ENCODE peak calls at places on chromosomes 3 and 15, in four cellular contexts. One of them, this sample, is unnamed.

GRCh38 chr3:71857926-71858325 is 73.0 kb upstream of the PROK2 start:
- DNase-seq in CD8-positive, alpha-beta memory T cell: no peak
- DNase-seq in right cardiac atrium: no peak
- DNase-seq in uterus: no peak
- DNase-seq in this sample: no peak

GRCh38 chr15:33963831-33964664 is 4.2 kb upstream of the CHRM5 start:
- DNase-seq in right cardiac atrium: no peak
- DNase-seq in uterus: no peak
- DNase-seq in CD8-positive, alpha-beta memory T cell: no peak
- DNase-seq in this sample: no peak

GRCh38 chr15:75091814-75092213 is 68.4 kb downstream of the PPCDC start:
- DNase-seq in uterus: no peak
- DNase-seq in CD8-positive, alpha-beta memory T cell: no peak
- DNase-seq in right cardiac atrium: no peak
- DNase-seq in this sample: no peak

GRCh38 chr3:190516416-190516815 is 2.5 kb downstream of the IL1RAP start:
- DNase-seq in CD8-positive, alpha-beta memory T cell: no peak
- DNase-seq in uterus: no peak
- DNase-seq in right cardiac atrium: no peak
- DNase-seq in this sample: no peak

GRCh38 chr3:167605871-167606270 is 47.9 kb downstream of the WDR49 start:
- DNase-seq in right cardiac atrium: no peak
- DNase-seq in uterus: no peak
- DNase-seq in CD8-positive, alpha-beta memory T cell: no peak
- DNase-seq in this sample: no peak

GRCh38 chr15:65828566-65828965 is 36.5 kb upstream of the DENND4A start:
- DNase-seq in CD8-positive, alpha-beta memory T cell: peak
- DNase-seq in right cardiac atrium: no peak
- DNase-seq in uterus: no peak
- DNase-seq in this sample: no peak

GRCh38 chr15:41568350-41569017 is 9.5 kb downstream of the TYRO3 start:
- DNase-seq in uterus: no peak
- DNase-seq in right cardiac atrium: peak
- DNase-seq in CD8-positive, alpha-beta memory T cell: no peak
- DNase-seq in this sample: no peak

GRCh38 chr3:142976621-142977398 is 13.3 kb upstream of the PAQR9 start:
- DNase-seq in right cardiac atrium: peak
- DNase-seq in CD8-positive, alpha-beta memory T cell: no peak
- DNase-seq in uterus: peak
- DNase-seq in this sample: peak

GRCh38 chr15:82106671-82107070 is 60.9 kb upstream of the MEX3B start:
- DNase-seq in CD8-positive, alpha-beta memory T cell: no peak
- DNase-seq in uterus: no peak
- DNase-seq in right cardiac atrium: no peak
- DNase-seq in this sample: no peak

GRCh38 chr3:136247436-136247835 is 2.7 kb upstream of the PCCB start:
- DNase-seq in right cardiac atrium: no peak
- DNase-seq in CD8-positive, alpha-beta memory T cell: no peak
- DNase-seq in uterus: no peak
- DNase-seq in this sample: no peak

GRCh38 chr3:136245691-136246090 is 4.4 kb upstream of the PCCB start:
- DNase-seq in uterus: no peak
- DNase-seq in CD8-positive, alpha-beta memory T cell: no peak
- DNase-seq in right cardiac atrium: no peak
- DNase-seq in this sample: no peak

GRCh38 chr3:136249091-136249490 is 1.0 kb upstream of the PCCB start:
- DNase-seq in right cardiac atrium: no peak
- DNase-seq in uterus: no peak
- DNase-seq in CD8-positive, alpha-beta memory T cell: no peak
- DNase-seq in this sample: no peak

GRCh38 chr3:136249593-136250225 is 431 bp upstream of the PCCB start:
- DNase-seq in uterus: no peak
- DNase-seq in CD8-positive, alpha-beta memory T cell: no peak
- DNase-seq in right cardiac atrium: no peak
- DNase-seq in this sample: no peak

DNA sequence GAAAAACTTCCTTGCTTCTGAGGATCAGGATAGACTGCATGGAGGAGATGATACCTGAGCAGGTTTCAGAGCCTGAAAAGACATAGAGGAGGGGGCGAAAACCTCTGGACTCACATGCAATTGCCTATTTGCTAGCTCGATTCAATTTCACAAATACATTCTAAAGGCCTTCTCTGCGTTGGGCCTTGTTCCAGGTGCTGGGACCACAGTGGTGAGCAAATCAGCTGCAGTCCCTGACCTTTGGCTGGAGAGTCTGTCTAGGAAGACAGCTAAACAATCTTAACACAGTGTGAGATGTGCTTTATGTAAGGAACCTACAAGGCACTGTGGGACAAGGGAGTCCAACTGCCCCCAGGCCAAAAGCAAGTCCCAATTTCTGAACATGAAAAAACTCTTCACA is 2.3 kb upstream of the PCCB start:
- DNase-seq in uterus: no peak
- DNase-seq in CD8-positive, alpha-beta memory T cell: no peak
- DNase-seq in right cardiac atrium: no peak
- DNase-seq in this sample: no peak
- H3K4me3 ChIP-seq in uterus: no peak
- H3K4me3 ChIP-seq in CD8-positive, alpha-beta memory T cell: no peak
- H3K4me3 ChIP-seq in right cardiac atrium: no peak
- H3K4me3 ChIP-seq in this sample: no peak

GRCh38 chr15:67510597-67511225 is 10.2 kb upstream of the C15orf61 start:
- DNase-seq in right cardiac atrium: no peak
- DNase-seq in CD8-positive, alpha-beta memory T cell: no peak
- DNase-seq in uterus: no peak
- DNase-seq in this sample: no peak

GRCh38 chr15:67512933-67513714 is 7.8 kb upstream of the C15orf61 start:
- DNase-seq in uterus: no peak
- DNase-seq in right cardiac atrium: no peak
- DNase-seq in CD8-positive, alpha-beta memory T cell: no peak
- DNase-seq in this sample: no peak

GRCh38 chr15:67509918-67510317 is 11.0 kb upstream of the C15orf61 start:
- DNase-seq in uterus: no peak
- DNase-seq in CD8-positive, alpha-beta memory T cell: no peak
- DNase-seq in right cardiac atrium: no peak
- DNase-seq in this sample: no peak

GRCh38 chr15:67511606-67512005 is 9.3 kb upstream of the C15orf61 start:
- DNase-seq in CD8-positive, alpha-beta memory T cell: no peak
- DNase-seq in uterus: no peak
- DNase-seq in right cardiac atrium: no peak
- DNase-seq in this sample: no peak

DNA sequence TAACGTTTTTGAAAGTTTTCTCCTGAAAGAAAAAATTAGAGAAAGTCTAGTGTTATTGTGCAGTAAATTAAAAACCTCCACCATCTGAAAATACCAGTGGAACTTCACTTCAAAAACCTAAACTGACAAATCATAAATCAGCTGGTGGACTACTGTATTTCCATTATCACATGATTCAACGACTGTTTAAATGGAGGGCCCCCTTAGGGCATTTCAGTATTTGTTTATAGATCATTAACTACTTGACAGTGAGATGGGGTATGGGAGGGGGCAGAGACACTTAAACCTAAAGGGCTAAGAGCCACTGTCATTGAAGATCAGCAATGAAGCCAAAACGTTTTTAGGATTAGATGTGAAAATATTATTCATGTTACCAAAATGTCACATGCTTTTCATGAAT is 8.8 kb upstream of the C15orf61 start:
- DNase-seq in CD8-positive, alpha-beta memory T cell: no peak
- DNase-seq in uterus: no peak
- DNase-seq in right cardiac atrium: no peak
- DNase-seq in this sample: no peak
- H3K27ac ChIP-seq in CD8-positive, alpha-beta memory T cell: no peak
- H3K27ac ChIP-seq in uterus: no peak
- H3K27ac ChIP-seq in right cardiac atrium: no peak
- H3K27ac ChIP-seq in this sample: no peak

GRCh38 chr15:59401810-59402569 is 29.3 kb upstream of the MYO1E start:
- DNase-seq in CD8-positive, alpha-beta memory T cell: no peak
- DNase-seq in uterus: no peak
- DNase-seq in right cardiac atrium: no peak
- DNase-seq in this sample: no peak
- H3K4me3 ChIP-seq in CD8-positive, alpha-beta memory T cell: no peak
- H3K4me3 ChIP-seq in uterus: no peak
- H3K4me3 ChIP-seq in right cardiac atrium: no peak
- H3K4me3 ChIP-seq in this sample: no peak

GRCh38 chr3:169058681-169059080 is 604.8 kb downstream of the MECOM start:
- DNase-seq in CD8-positive, alpha-beta memory T cell: no peak
- DNase-seq in uterus: no peak
- DNase-seq in right cardiac atrium: no peak
- DNase-seq in this sample: no peak

GRCh38 chr3:169052465-169053302 is 610.8 kb downstream of the MECOM start:
- DNase-seq in CD8-positive, alpha-beta memory T cell: no peak
- DNase-seq in uterus: no peak
- DNase-seq in right cardiac atrium: no peak
- DNase-seq in this sample: no peak

DNA sequence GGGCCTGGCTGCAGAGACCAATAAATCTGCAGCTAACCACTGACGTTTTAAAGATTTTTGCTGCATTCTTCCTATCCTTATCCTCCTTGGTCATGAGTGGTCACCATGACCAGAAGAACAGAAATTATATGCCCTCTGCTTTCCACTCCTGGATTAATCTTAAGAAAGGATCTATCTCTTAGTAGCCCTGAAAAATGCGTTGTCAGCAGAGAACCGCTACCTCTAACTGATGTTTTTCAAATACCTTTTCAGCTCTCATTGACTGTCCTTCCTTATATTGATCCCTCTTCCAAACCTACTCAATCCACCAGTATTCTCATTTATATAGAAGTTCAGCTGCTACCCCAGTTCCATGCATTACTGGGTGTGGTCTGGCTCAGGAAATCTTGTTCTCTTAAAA is 610.1 kb downstream of the MECOM start:
- DNase-seq in uterus: no peak
- DNase-seq in right cardiac atrium: no peak
- DNase-seq in CD8-positive, alpha-beta memory T cell: no peak
- DNase-seq in this sample: no peak
- H3K27ac ChIP-seq in uterus: no peak
- H3K27ac ChIP-seq in right cardiac atrium: no peak
- H3K27ac ChIP-seq in CD8-positive, alpha-beta memory T cell: no peak
- H3K27ac ChIP-seq in this sample: no peak

GRCh38 chr3:98325055-98325454 is 28.6 kb upstream of the OR5K4 start:
- DNase-seq in right cardiac atrium: no peak
- DNase-seq in CD8-positive, alpha-beta memory T cell: no peak
- DNase-seq in uterus: no peak
- DNase-seq in this sample: no peak

GRCh38 chr3:98326036-98326435 is 27.6 kb upstream of the OR5K4 start:
- DNase-seq in right cardiac atrium: no peak
- DNase-seq in CD8-positive, alpha-beta memory T cell: no peak
- DNase-seq in uterus: no peak
- DNase-seq in this sample: no peak

GRCh38 chr3:98322101-98322500 is 31.6 kb upstream of the OR5K4 start:
- DNase-seq in CD8-positive, alpha-beta memory T cell: no peak
- DNase-seq in uterus: no peak
- DNase-seq in right cardiac atrium: no peak
- DNase-seq in this sample: no peak

GRCh38 chr3:98322686-98323085 is 31.0 kb upstream of the OR5K4 start:
- DNase-seq in right cardiac atrium: no peak
- DNase-seq in CD8-positive, alpha-beta memory T cell: no peak
- DNase-seq in uterus: no peak
- DNase-seq in this sample: no peak

GRCh38 chr3:98323425-98323824 is 30.2 kb upstream of the OR5K4 start:
- DNase-seq in CD8-positive, alpha-beta memory T cell: no peak
- DNase-seq in right cardiac atrium: no peak
- DNase-seq in uterus: no peak
- DNase-seq in this sample: no peak
- H3K4me3 ChIP-seq in CD8-positive, alpha-beta memory T cell: no peak
- H3K4me3 ChIP-seq in right cardiac atrium: no peak
- H3K4me3 ChIP-seq in uterus: no peak
- H3K4me3 ChIP-seq in this sample: no peak

GRCh38 chr3:36164400-36164799 is 215.9 kb upstream of the STAC start:
- DNase-seq in right cardiac atrium: no peak
- DNase-seq in CD8-positive, alpha-beta memory T cell: no peak
- DNase-seq in uterus: no peak
- DNase-seq in this sample: no peak

GRCh38 chr3:36166477-36166876 is 213.8 kb upstream of the STAC start:
- DNase-seq in CD8-positive, alpha-beta memory T cell: no peak
- DNase-seq in right cardiac atrium: no peak
- DNase-seq in uterus: no peak
- DNase-seq in this sample: no peak

GRCh38 chr3:36165509-36165908 is 214.8 kb upstream of the STAC start:
- DNase-seq in right cardiac atrium: no peak
- DNase-seq in uterus: no peak
- DNase-seq in CD8-positive, alpha-beta memory T cell: no peak
- DNase-seq in this sample: no peak
- H3K27ac ChIP-seq in right cardiac atrium: no peak
- H3K27ac ChIP-seq in uterus: no peak
- H3K27ac ChIP-seq in CD8-positive, alpha-beta memory T cell: no peak
- H3K27ac ChIP-seq in this sample: no peak

GRCh38 chr15:28885630-28886430 is at the start of gene APBA2:
- DNase-seq in uterus: no peak
- DNase-seq in CD8-positive, alpha-beta memory T cell: peak
- DNase-seq in right cardiac atrium: peak
- DNase-seq in this sample: no peak

GRCh38 chr15:28888302-28888894 is 2.6 kb downstream of the APBA2 start:
- DNase-seq in CD8-positive, alpha-beta memory T cell: no peak
- DNase-seq in uterus: no peak
- DNase-seq in right cardiac atrium: no peak
- DNase-seq in this sample: no peak

GRCh38 chr15:28887344-28888174 is 1.8 kb downstream of the APBA2 start:
- DNase-seq in right cardiac atrium: no peak
- DNase-seq in CD8-positive, alpha-beta memory T cell: no peak
- DNase-seq in uterus: no peak
- DNase-seq in this sample: no peak

GRCh38 chr15:28885289-28885629 is 515 bp upstream of the APBA2 start:
- DNase-seq in CD8-positive, alpha-beta memory T cell: no peak
- DNase-seq in right cardiac atrium: no peak
- DNase-seq in uterus: no peak
- DNase-seq in this sample: no peak

GRCh38 chr15:28886431-28887343 is 913 bp downstream of the APBA2 start:
- DNase-seq in right cardiac atrium: no peak
- DNase-seq in CD8-positive, alpha-beta memory T cell: no peak
- DNase-seq in uterus: no peak
- DNase-seq in this sample: no peak
- H3K4me3 ChIP-seq in right cardiac atrium: peak
- H3K4me3 ChIP-seq in CD8-positive, alpha-beta memory T cell: peak
- H3K4me3 ChIP-seq in uterus: peak
- H3K4me3 ChIP-seq in this sample: peak

DNA sequence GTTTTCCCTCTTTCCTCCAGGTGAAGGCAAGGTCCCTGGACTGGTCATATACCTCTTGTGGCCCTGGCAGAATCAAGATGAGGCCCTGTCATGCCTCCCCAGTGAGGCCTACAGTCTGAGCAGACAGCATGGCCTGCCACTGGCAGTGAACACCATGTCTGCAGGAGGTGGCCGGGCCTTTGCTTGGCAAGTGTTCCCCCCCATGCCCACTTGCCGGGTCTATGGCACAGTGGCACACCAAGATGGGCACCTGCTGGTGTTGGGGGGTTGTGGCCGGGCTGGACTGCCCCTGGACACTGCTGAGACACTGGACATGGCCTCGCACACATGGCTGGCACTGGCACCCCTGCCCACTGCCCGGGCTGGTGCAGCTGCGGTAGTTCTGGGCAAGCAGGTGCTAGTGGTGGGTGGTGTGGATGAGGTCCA is 1.2 kb downstream of the KLHDC8B start:
- DNase-seq in right cardiac atrium: peak
- DNase-seq in CD8-positive, alpha-beta memory T cell: no peak
- DNase-seq in uterus: no peak
- DNase-seq in this sample: no peak
- H3K27ac ChIP-seq in right cardiac atrium: peak
- H3K27ac ChIP-seq in CD8-positive, alpha-beta memory T cell: peak
- H3K27ac ChIP-seq in uterus: peak
- H3K27ac ChIP-seq in this sample: peak

This sample was measured in tibial artery.